ENCODE peak calls at places on chromosomes 1 and 21, in four cellular contexts. One of them, this sample, is unnamed.

GRCh38 chr1:183879477-183879876 is 74.6 kb downstream of the RGL1 start:
- DNase-seq in M059J: no peak
- DNase-seq in ascending aorta: no peak
- DNase-seq in mucosa of descending colon: no peak
- DNase-seq in this sample: no peak

GRCh38 chr1:93056214-93056613 is 22.9 kb upstream of the MTF2 start:
- DNase-seq in M059J: peak; percentile 38
- DNase-seq in ascending aorta: no peak
- DNase-seq in mucosa of descending colon: no peak
- DNase-seq in this sample: no peak

GRCh38 chr1:231216515-231216914 is 24.5 kb upstream of the GNPAT start:
- DNase-seq in M059J: no peak
- DNase-seq in ascending aorta: no peak
- DNase-seq in mucosa of descending colon: peak; percentile 72
- DNase-seq in this sample: no peak

GRCh38 chr1:69244211-69244610 is 323.5 kb upstream of the LRRC7 start:
- DNase-seq in M059J: no peak
- DNase-seq in ascending aorta: no peak
- DNase-seq in mucosa of descending colon: no peak
- DNase-seq in this sample: no peak

GRCh38 chr1:25695066-25695990 is 78.7 kb downstream of the MAN1C1 start:
- DNase-seq in M059J: peak; percentile 97
- DNase-seq in ascending aorta: peak; percentile 94
- DNase-seq in mucosa of descending colon: peak; percentile 49
- DNase-seq in this sample: peak; percentile 66

GRCh38 chr21:34113842-34114241 is 40.5 kb downstream of the MRPS6 start:
- DNase-seq in M059J: peak; percentile 64
- DNase-seq in ascending aorta: no peak
- DNase-seq in mucosa of descending colon: no peak
- DNase-seq in this sample: no peak

GRCh38 chr1:43143441-43143888 is 28.6 kb downstream of the EBNA1BP2 start:
- DNase-seq in M059J: peak; percentile 32
- DNase-seq in ascending aorta: no peak
- DNase-seq in mucosa of descending colon: no peak
- DNase-seq in this sample: no peak

GRCh38 chr1:12411098-12411497 is 181.3 kb downstream of the VPS13D start:
- DNase-seq in M059J: no peak
- DNase-seq in ascending aorta: no peak
- DNase-seq in mucosa of descending colon: no peak
- DNase-seq in this sample: no peak

GRCh38 chr1:98660941-98661543 is 479 bp upstream of the SNX7 start:
- DNase-seq in M059J: peak; percentile 18
- DNase-seq in ascending aorta: no peak
- DNase-seq in mucosa of descending colon: no peak
- DNase-seq in this sample: no peak

GRCh38 chr1:36217667-36218066 is 6.6 kb upstream of the THRAP3 start:
- DNase-seq in M059J: peak; percentile 53
- DNase-seq in ascending aorta: no peak
- DNase-seq in mucosa of descending colon: no peak
- DNase-seq in this sample: no peak

GRCh38 chr1:160550572-160551034 is 27.5 kb upstream of the SLAMF6 start:
- DNase-seq in M059J: no peak
- DNase-seq in ascending aorta: no peak
- DNase-seq in mucosa of descending colon: no peak
- DNase-seq in this sample: no peak

GRCh38 chr1:215376544-215377264 is 190.4 kb upstream of the KCTD3 start:
- DNase-seq in M059J: peak; percentile 39
- DNase-seq in ascending aorta: no peak
- DNase-seq in mucosa of descending colon: no peak
- DNase-seq in this sample: no peak

GRCh38 chr1:182996816-182997215 is 26.4 kb upstream of the LAMC1 start:
- DNase-seq in M059J: peak; percentile 71
- DNase-seq in ascending aorta: no peak
- DNase-seq in mucosa of descending colon: no peak
- DNase-seq in this sample: no peak

GRCh38 chr1:226408285-226409184 is 642 bp upstream of the PARP1 start:
- DNase-seq in M059J: no peak
- DNase-seq in ascending aorta: no peak
- DNase-seq in mucosa of descending colon: peak; percentile 48
- DNase-seq in this sample: no peak

GRCh38 chr1:25731626-25732370 is 68.2 kb upstream of the SELENON start:
- DNase-seq in M059J: no peak
- DNase-seq in ascending aorta: no peak
- DNase-seq in mucosa of descending colon: no peak
- DNase-seq in this sample: no peak

GRCh38 chr1:169538998-169539871 is 47.0 kb downstream of the F5 start:
- DNase-seq in M059J: peak; percentile 95
- DNase-seq in ascending aorta: no peak
- DNase-seq in mucosa of descending colon: no peak
- DNase-seq in this sample: no peak

GRCh38 chr1:70910013-70910412 is 137.6 kb downstream of the PTGER3 start:
- DNase-seq in M059J: no peak
- DNase-seq in ascending aorta: no peak
- DNase-seq in mucosa of descending colon: no peak
- DNase-seq in this sample: no peak

GRCh38 chr1:213154056-213154677 is 103.1 kb downstream of the RPS6KC1 start:
- DNase-seq in M059J: no peak
- DNase-seq in ascending aorta: no peak
- DNase-seq in mucosa of descending colon: no peak
- DNase-seq in this sample: no peak